ENCODE peak calls at places on chromosomes 3 and 15, in four cellular contexts. C is tibial nerve, G is GM23338, A is ovary. S is an unnamed sample. For H3K27me3, the result is how much of the 10 kb centered on the place peaks cover.

GRCh38 chr3:100525753-100526612 is 33.6 kb downstream of the TMEM45A start:
- DNase-seq in C (no peak), G (no peak), A (no peak), S (no peak)

GRCh38 chr15:74815121-74815933 is 2.7 kb downstream of the LMAN1L start:
- DNase-seq in C (no peak), G (no peak), A (no peak), S (no peak)

GRCh38 chr15:38972831-38973230 is 408.2 kb upstream of the RASGRP1 start:
- DNase-seq in C (no peak), G (no peak), A (no peak), S (no peak)

GRCh38 chr3:45746974-45747622 is 49.2 kb downstream of the SLC6A20 start:
- DNase-seq in C (no peak), G (no peak), A (no peak), S (no peak)

GRCh38 chr15:60859996-60860494 is 369.1 kb downstream of the RORA start:
- DNase-seq in C (no peak), G (no peak), A (no peak), S (no peak)

GRCh38 chr15:70867911-70868467 is 14.0 kb upstream of the LARP6 start:
- DNase-seq in C (peak), G (no peak), A (peak), S (no peak)

GRCh38 chr15:41734079-41734478 is 40.2 kb upstream of the MAPKBP1 start:
- DNase-seq in C (no peak), G (no peak), A (no peak), S (no peak)

GRCh38 chr3:195802795-195803194 is 8.9 kb downstream of the MUC4 start:
- DNase-seq in C (no peak), G (no peak), A (no peak), S (no peak)

GRCh38 chr3:150483226-150483625 is 63.1 kb downstream of the SERP1 start:
- DNase-seq in C (no peak), G (no peak), A (no peak), S (no peak)

GRCh38 chr3:194006102-194006501 is 129.8 kb upstream of the HES1 start:
- DNase-seq in C (no peak), G (peak), A (no peak), S (no peak)

GRCh38 chr3:120093119-120093922 is 926 bp downstream of the GSK3B start:
- DNase-seq in C (peak), G (peak), A (no peak), S (no peak)

GRCh38 chr3:170869645-170870593 is at the start of gene RPL22L1:
- DNase-seq in C (peak), G (peak), A (peak), S (peak)

GRCh38 chr3:11213810-11214450 is 58.3 kb upstream of the ATG7 start:
- DNase-seq in C (no peak), G (no peak), A (no peak), S (no peak)

GRCh38 chr3:131731709-131732108 is 228.9 kb upstream of the MRPL3 start:
- DNase-seq in C (no peak), G (no peak), A (no peak), S (no peak)

GRCh38 chr15:70258369-70259029 is 160.8 kb upstream of the TLE3 start:
- DNase-seq in C (no peak), G (no peak), A (no peak), S (no peak)

GRCh38 chr15:41169784-41170183 is 53.7 kb upstream of the INO80 start:
- DNase-seq in C (no peak), G (no peak), A (no peak), S (no peak)

GRCh38 chr3:22960326-22960984 is 242.7 kb upstream of the UBE2E2 start:
- DNase-seq in C (peak), G (peak), A (peak), S (no peak)

GRCh38 chr15:101156509-101157159 is 95.2 kb downstream of the CHSY1 start:
- DNase-seq in C (no peak), G (no peak), A (no peak), S (no peak)

GRCh38 chr3:190486201-190486865 is 27.6 kb upstream of the IL1RAP start:
- DNase-seq in C (no peak), G (peak), A (no peak), S (no peak)

GRCh38 chr15:33860749-33861148 is 107.5 kb upstream of the CHRM5 start:
- DNase-seq in C (no peak), G (no peak), A (no peak), S (no peak)

GRCh38 chr3:183981990-183982658 is 35.6 kb downstream of the ABCC5 start:
- DNase-seq in C (no peak), G (no peak), A (no peak), S (no peak)

GRCh38 chr3:148074916-148075315 is 622.8 kb upstream of the AGTR1 start:
- DNase-seq in C (no peak), G (no peak), A (no peak), S (no peak)

GRCh38 chr3:50325497-50326181 is 2.4 kb downstream of the TUSC2 start:
- DNase-seq in C (no peak), G (no peak), A (no peak), S (no peak)

GRCh38 chr3:169542347-169542751 is 121.2 kb downstream of the MECOM start:
- DNase-seq in C (no peak), G (no peak), A (no peak), S (no peak)

GRCh38 chr3:31382856-31383255 is 149.9 kb upstream of the STT3B start:
- DNase-seq in C (no peak), G (no peak), A (no peak), S (no peak)

GRCh38 chr3:136995652-136996051 is 37.9 kb downstream of the IL20RB start:
- DNase-seq in C (no peak), G (no peak), A (no peak), S (no peak)

GRCh38 chr3:8589880-8590556 is 54.6 kb downstream of the SSUH2 start:
- DNase-seq in C (no peak), G (no peak), A (no peak), S (no peak)

GRCh38 chr15:79218588-79219200 is 63.8 kb upstream of the ANKRD34C start:
- DNase-seq in C (no peak), G (peak), A (no peak), S (no peak)
- TF ChIP-seq CTCF in C (no peak), G (no peak), A (no peak), S (peak)

GRCh38 chr3:122982202-122983185 is 45.1 kb downstream of the SEMA5B start:
- DNase-seq in C (no peak), G (peak), A (no peak), S (peak)
- H3K27me3 ChIP-seq in C (under half), G (under half), A (under half), S (under half)

DNA sequence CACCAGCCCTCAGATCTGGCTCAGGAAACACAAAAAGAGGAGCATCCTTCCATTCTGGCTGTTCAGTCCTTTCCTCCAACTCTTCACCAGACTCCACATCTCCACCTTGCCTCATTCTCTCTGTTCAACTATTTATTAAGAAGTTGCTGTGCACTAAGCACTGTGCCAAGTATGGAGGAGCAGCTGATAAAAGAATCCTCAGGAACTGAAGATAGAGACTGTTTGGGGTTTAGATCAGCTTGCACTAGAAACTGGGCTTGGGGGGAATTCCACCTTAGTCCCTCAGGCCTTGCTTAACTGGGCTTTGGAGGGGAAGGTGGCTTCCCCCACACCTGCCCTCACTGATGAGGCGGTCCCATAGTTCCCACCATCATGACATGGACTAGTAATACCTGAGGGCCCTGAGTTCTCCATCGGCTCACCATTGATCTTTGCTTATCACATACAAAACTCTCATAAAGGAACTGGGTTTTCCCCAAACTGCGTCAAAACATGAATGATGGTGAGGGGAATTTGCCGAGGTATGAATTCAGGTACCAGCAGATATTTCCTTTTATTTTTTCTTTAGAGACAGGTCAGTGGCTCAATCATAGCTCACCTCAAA is 1.7 kb upstream of the CCR8 start:
- DNase-seq in C (no peak), G (no peak), A (no peak), S (no peak)
- TF ChIP-seq CTCF in C (no peak), G (no peak), A (no peak), S (no peak)

DNA sequence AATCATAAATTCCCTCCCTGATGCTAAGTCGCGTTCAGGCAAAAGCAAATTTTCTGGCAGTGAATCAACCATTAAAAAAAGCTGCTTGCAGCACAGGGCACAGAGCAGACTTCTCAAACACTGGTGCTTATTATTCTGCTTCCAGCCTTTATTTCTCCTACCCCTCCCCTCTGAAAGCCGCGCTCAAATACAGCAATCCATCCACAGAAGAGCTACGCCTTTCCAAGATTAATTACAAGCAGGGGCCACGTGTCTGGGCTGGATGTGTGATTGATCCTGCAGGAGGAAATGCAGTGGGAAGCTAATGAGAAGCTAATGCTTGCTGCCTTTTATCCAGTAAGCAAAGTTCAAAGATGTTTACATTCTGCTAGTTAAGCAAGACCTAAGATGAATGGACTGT is 134.9 kb upstream of the TOPAZ1 start:
- DNase-seq in C (no peak), G (no peak), A (no peak), S (no peak)
- H3K27me3 ChIP-seq in C (under half), G (under half), A (under half), S (under half)

GRCh38 chr3:112013058-112013783 is 14.5 kb downstream of the TAGLN3 start:
- DNase-seq in C (peak), G (peak), A (peak), S (peak)
- TF ChIP-seq CTCF in C (peak), G (peak), A (peak), S (peak)

GRCh38 chr15:79496838-79497237 is 64.7 kb downstream of the MINAR1 start:
- DNase-seq in C (no peak), G (no peak), A (no peak), S (no peak)
- H3K27me3 ChIP-seq in C (under half), G (under half), A (under half), S (under half)

DNA sequence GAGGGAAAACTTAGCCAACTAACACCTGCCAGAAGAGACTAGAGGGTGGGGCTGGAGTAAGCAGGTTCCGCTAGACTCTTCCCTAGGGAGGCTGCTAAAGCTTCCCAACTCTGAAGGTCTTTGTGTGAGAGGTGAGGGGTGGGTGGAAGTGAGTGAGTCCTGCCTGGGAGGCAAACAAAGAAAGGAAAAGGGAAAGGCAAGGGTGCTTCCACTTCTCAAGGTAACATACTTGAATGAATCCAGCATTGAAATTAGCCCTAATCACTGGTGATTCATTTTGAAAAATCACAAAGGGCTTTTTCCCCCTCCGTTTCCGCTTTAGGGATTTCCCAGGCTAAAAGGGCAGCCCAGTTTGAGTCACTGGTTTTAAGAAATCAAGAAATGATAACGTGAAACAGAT is 220.5 kb upstream of the ADAMTS9 start:
- DNase-seq in C (no peak), G (no peak), A (no peak), S (no peak)
- TF ChIP-seq CTCF in C (no peak), G (no peak), A (no peak), S (no peak)

GRCh38 chr3:127172211-127172610 is 20.7 kb upstream of the PRR23E start:
- DNase-seq in C (no peak), G (no peak), A (no peak), S (no peak)
- H3K27me3 ChIP-seq in C (under half), G (under half), A (under half), S (under half)

GRCh38 chr15:66587749-66588148 is 22.0 kb upstream of the LCTL start:
- DNase-seq in C (no peak), G (no peak), A (no peak), S (no peak)

GRCh38 chr15:66588537-66588936 is 22.7 kb upstream of the LCTL start:
- DNase-seq in C (no peak), G (peak), A (no peak), S (no peak)

GRCh38 chr15:66587020-66587419 is 21.2 kb upstream of the LCTL start:
- DNase-seq in C (no peak), G (no peak), A (no peak), S (no peak)

GRCh38 chr15:66588971-66589370 is 23.2 kb upstream of the LCTL start:
- DNase-seq in C (no peak), G (peak), A (no peak), S (no peak)

GRCh38 chr15:66586155-66586976 is 20.6 kb upstream of the LCTL start:
- DNase-seq in C (no peak), G (no peak), A (no peak), S (no peak)
- TF ChIP-seq CTCF in C (no peak), G (no peak), A (no peak), S (no peak)

S was measured in heart left ventricle.